ENCODE peak calls at places on chromosome 13, in eight cellular contexts. M is mammary epithelial cell; B is foreskin keratinocyte; I is ovary; L is SK-N-SH; Q is lower lobe of right lung; Y is pancreas; N is CD4-positive, alpha-beta memory T cell. P is an unnamed sample.

GRCh38 chr13:32851083-32852064 is 164.8 kb upstream of the KL start:
- DNase-seq in M (no peak), B (no peak), I (no peak), L (no peak), Q (no peak), Y (no peak), N (no peak), P (no peak)

GRCh38 chr13:35771898-35772297 is 295.4 kb upstream of the MAB21L1 start:
- DNase-seq in M (peak; percentile 65), B (peak; percentile 93), I (no peak), L (no peak), Q (no peak), Y (no peak), N (no peak), P (no peak)

GRCh38 chr13:51455532-51455931 is 2.7 kb upstream of the INTS6 start:
- DNase-seq in M (no peak), B (no peak), I (peak; percentile 26), L (no peak), Q (no peak), Y (peak; percentile 22), N (no peak), P (no peak)

GRCh38 chr13:105147481-105147880 is 1388.0 kb downstream of the EFNB2 start:
- DNase-seq in M (no peak), B (no peak), I (no peak), L (no peak), Q (no peak), Y (no peak), N (no peak), P (no peak)

GRCh38 chr13:27043013-27043412 is 128.6 kb downstream of the USP12 start:
- DNase-seq in M (peak; percentile 87), B (peak; percentile 83), I (no peak), L (peak; percentile 49), Q (no peak), Y (no peak), N (no peak), P (no peak)

GRCh38 chr13:80157261-80157942 is 183.5 kb downstream of the SPRY2 start:
- DNase-seq in M (peak; percentile 12), B (peak; percentile 51), I (no peak), L (no peak), Q (no peak), Y (no peak), N (no peak), P (no peak)

GRCh38 chr13:52127378-52127777 is 1.5 kb downstream of the NEK5 start:
- DNase-seq in M (no peak), B (no peak), I (no peak), L (no peak), Q (no peak), Y (no peak), N (no peak), P (no peak)

GRCh38 chr13:33180009-33180804 is 105.3 kb downstream of the STARD13 start:
- DNase-seq in M (no peak), B (no peak), I (no peak), L (no peak), Q (no peak), Y (no peak), N (no peak), P (no peak)

GRCh38 chr13:24135674-24136300 is 24.7 kb upstream of the SPATA13 start:
- DNase-seq in M (no peak), B (no peak), I (no peak), L (no peak), Q (no peak), Y (no peak), N (no peak), P (no peak)

GRCh38 chr13:84588023-84588422 is 705.7 kb upstream of the SLITRK1 start:
- DNase-seq in M (no peak), B (no peak), I (no peak), L (no peak), Q (no peak), Y (no peak), N (no peak), P (no peak)

GRCh38 chr13:99982021-99982740 is 597 bp downstream of the ZIC2 start:
- DNase-seq in M (peak; percentile 51), B (no peak), I (peak; percentile 18), L (peak; percentile 55), Q (no peak), Y (no peak), N (no peak), P (no peak)

GRCh38 chr13:51373451-51373850 is 34.0 kb downstream of the SERPINE3 start:
- DNase-seq in M (no peak), B (no peak), I (no peak), L (no peak), Q (no peak), Y (no peak), N (no peak), P (no peak)

GRCh38 chr13:77013853-77014542 is 13.0 kb downstream of the FBXL3 start:
- DNase-seq in M (no peak), B (no peak), I (no peak), L (no peak), Q (no peak), Y (no peak), N (no peak), P (no peak)

GRCh38 chr13:51714663-51715168 is 89.2 kb downstream of the DHRS12 start:
- DNase-seq in M (peak; percentile 88), B (peak; percentile 98), I (no peak), L (no peak), Q (no peak), Y (no peak), N (no peak), P (no peak)

GRCh38 chr13:63345835-63346234 is 1930.2 kb upstream of the PCDH20 start:
- DNase-seq in M (no peak), B (no peak), I (no peak), L (no peak), Q (no peak), Y (no peak), N (no peak), P (no peak)

GRCh38 chr13:80363890-80364503 is 23.1 kb upstream of the SPRY2 start:
- DNase-seq in M (peak; percentile 5), B (no peak), I (no peak), L (peak; percentile 56), Q (no peak), Y (no peak), N (no peak), P (no peak)

GRCh38 chr13:30138511-30138910 is 168.8 kb downstream of the KATNAL1 start:
- DNase-seq in M (no peak), B (no peak), I (no peak), L (no peak), Q (no peak), Y (no peak), N (no peak), P (no peak)
- H3K27ac ChIP-seq in M (no peak overlapping the region), B (no peak overlapping the region), I (no peak overlapping the region), L (no peak overlapping the region), Q (no peak overlapping the region), Y (no peak overlapping the region), N (no peak overlapping the region), P (no peak overlapping the region)

DNA sequence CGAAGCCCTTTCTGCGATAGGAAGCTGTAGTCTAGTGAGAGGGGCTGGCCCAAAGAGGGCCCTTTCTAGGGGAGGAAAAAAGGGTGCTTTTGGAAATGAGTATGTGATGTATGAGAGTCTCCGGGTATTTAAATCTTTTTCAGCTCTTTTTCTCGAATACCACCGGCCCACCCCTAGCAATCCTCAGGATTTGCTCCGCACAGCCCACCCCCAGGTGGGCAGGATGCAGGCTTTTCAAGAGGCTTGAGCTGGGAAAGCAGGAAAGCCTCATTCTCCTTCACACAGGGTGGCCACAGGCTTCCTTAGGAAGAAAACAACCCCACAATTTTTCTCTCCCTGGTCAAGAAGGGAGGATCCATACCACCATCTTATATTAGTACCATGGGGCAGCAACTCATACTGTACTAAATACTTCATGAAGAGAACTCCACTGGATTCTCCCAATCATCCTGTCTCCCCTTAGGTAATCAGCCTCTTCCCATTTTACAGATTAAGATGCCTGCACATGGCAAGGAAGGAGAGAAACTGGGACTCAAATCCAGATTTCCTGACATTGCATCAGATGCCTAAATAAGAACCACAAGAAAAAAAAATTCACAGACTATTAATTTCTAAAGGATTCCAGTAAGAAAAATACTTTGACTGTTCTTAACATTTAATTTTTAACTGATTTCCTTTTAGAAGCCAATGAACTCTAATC is 84.4 kb downstream of the STK24 start:
- DNase-seq in M (no peak), B (no peak), I (no peak), L (no peak), Q (no peak), Y (no peak), N (no peak), P (no peak)
- H3K4me1 ChIP-seq in M (peaks cover 5% of the 10 kb centered on the region), B (no peaks in the 10 kb centered on the region), I (peaks cover 15% of the 10 kb centered on the region), L (peaks cover 49% of the 10 kb centered on the region), Q (peaks cover 65% of the 10 kb centered on the region), Y (peaks cover 15% of the 10 kb centered on the region), N (peaks cover 78% of the 10 kb centered on the region), P (no peaks in the 10 kb centered on the region)

DNA sequence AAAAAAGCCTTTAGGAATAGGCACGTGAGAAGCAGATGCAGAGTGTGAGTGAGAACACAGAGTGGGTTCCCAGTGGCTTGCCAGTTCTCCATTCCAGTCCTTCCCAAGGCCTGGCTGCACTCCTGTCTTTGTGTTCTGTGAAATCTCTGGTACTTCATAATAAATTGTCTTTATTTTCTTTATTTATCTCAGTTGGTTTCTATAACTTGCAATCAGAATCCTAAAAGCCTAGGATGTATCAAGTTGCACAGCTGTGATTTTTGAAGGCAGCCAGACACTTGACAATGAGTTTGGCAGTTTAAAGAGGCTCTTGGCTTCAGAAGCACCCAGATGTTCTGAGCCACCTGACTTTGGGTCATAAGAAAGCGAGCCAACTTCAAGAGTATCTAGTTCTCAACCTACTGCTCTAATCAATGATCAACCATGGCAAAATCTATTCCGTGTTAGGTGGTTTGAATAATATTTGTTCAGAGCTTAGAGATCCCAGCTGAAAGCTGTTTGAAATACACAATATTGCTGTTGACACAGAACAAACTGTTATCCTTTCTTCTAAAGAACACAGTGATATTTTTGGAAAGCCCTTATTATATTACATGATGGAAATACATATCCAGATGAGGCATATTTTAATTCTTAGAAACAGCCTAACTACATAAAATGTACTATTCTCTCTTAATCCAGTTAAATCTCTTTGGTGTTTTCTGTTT is 483.2 kb upstream of the NBEA start:
- DNase-seq in M (no peak), B (no peak), I (peak; percentile 16), L (no peak), Q (no peak), Y (no peak), N (no peak), P (no peak)
- H3K27ac ChIP-seq in M (no peak overlapping the region), B (no peak overlapping the region), I (no peak overlapping the region), L (no peak overlapping the region), Q (no peak overlapping the region), Y (no peak overlapping the region), N (no peak overlapping the region), P (no peak overlapping the region)

GRCh38 chr13:49140910-49141611 is 79.1 kb upstream of the MLNR start:
- DNase-seq in M (no peak), B (no peak), I (no peak), L (no peak), Q (no peak), Y (no peak), N (no peak), P (no peak)
- H3K4me1 ChIP-seq in M (no peaks in the 10 kb centered on the region), B (no peaks in the 10 kb centered on the region), I (no peaks in the 10 kb centered on the region), L (no peaks in the 10 kb centered on the region), Q (no peaks in the 10 kb centered on the region), Y (no peaks in the 10 kb centered on the region), N (peaks cover 5% of the 10 kb centered on the region), P (no peaks in the 10 kb centered on the region)

DNA sequence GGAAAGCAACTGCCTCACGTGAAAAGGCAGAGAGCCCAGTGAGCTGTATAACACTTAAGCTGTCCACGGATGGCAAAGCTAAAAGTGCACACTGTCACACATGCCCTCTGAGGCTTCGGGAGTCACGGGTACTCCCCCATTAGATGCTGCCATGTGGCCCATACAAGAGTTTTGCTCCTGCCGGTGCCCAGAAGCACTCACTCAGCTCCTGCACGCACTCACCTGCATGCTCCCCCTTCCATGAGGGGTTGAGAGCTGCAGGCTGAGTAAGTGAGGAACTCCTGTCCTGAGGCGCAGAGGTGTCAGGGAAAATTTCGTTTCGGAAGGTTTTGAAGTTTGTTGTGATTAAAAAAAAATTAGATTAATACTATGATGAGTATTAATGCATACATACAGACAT is 939.2 kb upstream of the ATXN8OS start:
- DNase-seq in M (no peak), B (no peak), I (no peak), L (no peak), Q (no peak), Y (no peak), N (no peak), P (no peak)
- H3K27ac ChIP-seq in M (no peak overlapping the region), B (no peak overlapping the region), I (no peak overlapping the region), L (no peak overlapping the region), Q (no peak overlapping the region), Y (no peak overlapping the region), N (no peak overlapping the region), P (no peak overlapping the region)